ENCODE peak calls at places on chromosomes 13 and 19, in five cellular contexts. Z is hippocampal formation; G is adrenal gland; K is HCT116; C is stimulated activated CD4-positive, alpha-beta T cell treated with anti-CD3 and anti-CD28 coated beads, Interleukin-1b, Interleukin-23, amount 100 ng/mL, for 24 hours. N is an unnamed sample.
A peak's percentile ranks its signal among the peaks of the same experiment; 100 is the strongest.

GRCh38 chr13:99617474-99618255 is 116.4 kb downstream of the TM9SF2 start:
- DNase-seq in K (peak; percentile 18), G (peak; percentile 25), C (no peak), Z (peak; percentile 18), N (no peak)

GRCh38 chr19:35040826-35041547 is 534 bp upstream of the HPN start:
- DNase-seq in K (no peak), C (no peak), G (peak; percentile 91), Z (peak; percentile 66), N (peak; percentile 92)

GRCh38 chr13:23985846-23986245 is 88.5 kb upstream of the C1QTNF9B start:
- DNase-seq in G (no peak), Z (no peak), K (no peak), C (no peak), N (no peak)

GRCh38 chr19:44737238-44738160 is 11.0 kb upstream of the BCL3 start:
- DNase-seq in Z (no peak), G (peak; percentile 74), K (no peak), C (no peak), N (no peak)

GRCh38 chr13:70736622-70737317 is 628.5 kb upstream of the KLHL1 start:
- DNase-seq in G (no peak), K (no peak), Z (no peak), C (no peak), N (no peak)

GRCh38 chr13:49225358-49226042 is 5.4 kb downstream of the MLNR start:
- DNase-seq in G (peak; percentile 28), K (no peak), Z (no peak), C (no peak), N (no peak)

GRCh38 chr13:75798353-75799245 is 162.5 kb downstream of the LMO7 start:
- DNase-seq in G (no peak), Z (no peak), C (no peak), K (peak; percentile 39), N (no peak)

GRCh38 chr13:42807866-42808265 is 26.5 kb downstream of the FAM216B start:
- DNase-seq in K (no peak), Z (no peak), G (no peak), C (no peak), N (no peak)

GRCh38 chr13:35675651-35676050 is 199.2 kb upstream of the MAB21L1 start:
- DNase-seq in C (no peak), Z (no peak), K (no peak), G (no peak), N (no peak)